ENCODE peak calls at places on chromosomes 13 and 19, in seven cellular contexts. G, K, T, J, B, A and I are unnamed samples.

GRCh38 chr13:45448965-45449559 is 15.7 kb upstream of the COG3 start:
- DNase-seq in T (no peak), K (no peak), J (no peak), B (no peak), G (no peak), A (no peak), I (no peak)

GRCh38 chr13:21336609-21337008 is 122.5 kb downstream of the ZDHHC20 start:
- DNase-seq in A (no peak), K (no peak), J (no peak), B (peak; percentile 3), T (no peak), G (no peak), I (no peak)

GRCh38 chr19:45733160-45733810 is at the start of gene MEIOSIN:
- DNase-seq in G (no peak), A (no peak), K (no peak), B (no peak), J (no peak), T (peak; percentile 44), I (no peak)

GRCh38 chr13:21075303-21076264 is 14.2 kb upstream of the LATS2 start:
- DNase-seq in K (peak; percentile 15), J (peak; percentile 43), G (no peak), A (peak; percentile 34), T (peak; percentile 76), B (no peak), I (peak; percentile 65)

GRCh38 chr13:39148513-39148961 is 110.3 kb downstream of the NHLRC3 start:
- DNase-seq in T (no peak), G (no peak), J (no peak), K (no peak), B (peak; percentile 20), A (no peak), I (peak; percentile 92)

GRCh38 chr13:114203536-114203935 is 24.5 kb downstream of the CFAP97D2 start:
- DNase-seq in K (no peak), G (peak; percentile 23), J (no peak), T (no peak), B (no peak), A (no peak), I (no peak)

GRCh38 chr19:6751189-6751588 is 11.7 kb downstream of the TRIP10 start:
- DNase-seq in A (no peak), T (no peak), J (no peak), G (no peak), K (no peak), B (no peak), I (no peak)

GRCh38 chr13:94162289-94162688 is 317.2 kb downstream of the DCT start:
- DNase-seq in T (no peak), J (no peak), K (no peak), A (no peak), B (no peak), G (no peak), I (no peak)

GRCh38 chr13:43054803-43055802 is 31.7 kb downstream of the DNAJC15 start:
- DNase-seq in J (no peak), G (peak; percentile 15), T (peak; percentile 87), B (peak; percentile 70), A (peak; percentile 17), K (no peak), I (peak; percentile 74)

GRCh38 chr13:108961542-108962125 is 332.2 kb downstream of the MYO16 start:
- DNase-seq in B (peak; percentile 68), K (no peak), T (peak; percentile 75), J (no peak), G (no peak), A (no peak), I (peak; percentile 71)